ENCODE peak calls at places on chromosomes 16 and 17, in ten cellular contexts. One of them, this sample, is unnamed.

GRCh38 chr17:38750312-38751121 is 2.0 kb upstream of the PSMB3 start:
- DNase-seq in putamen: no peak
- DNase-seq in activated T-helper 1 cell treated with Interleukin-2 at 50 U/mL for 16 hours: no peak
- DNase-seq in mucosa of descending colon: no peak
- DNase-seq in OCI-M1: peak; percentile 58
- DNase-seq in endothelial cell: no peak
- DNase-seq in C1 segment of cervical spinal cord: no peak
- DNase-seq in substantia nigra: no peak
- DNase-seq in H9: no peak
- DNase-seq in GM23338: peak; percentile 74
- DNase-seq in this sample: no peak

GRCh38 chr16:67901734-67902133 is 8.7 kb downstream of the PSKH1 start:
- DNase-seq in putamen: no peak
- DNase-seq in activated T-helper 1 cell treated with Interleukin-2 at 50 U/mL for 16 hours: no peak
- DNase-seq in mucosa of descending colon: no peak
- DNase-seq in OCI-M1: no peak
- DNase-seq in endothelial cell: no peak
- DNase-seq in C1 segment of cervical spinal cord: no peak
- DNase-seq in substantia nigra: no peak
- DNase-seq in H9: no peak
- DNase-seq in GM23338: no peak
- DNase-seq in this sample: no peak

GRCh38 chr16:24151482-24151939 is 104.6 kb upstream of the CACNG3 start:
- DNase-seq in putamen: no peak
- DNase-seq in activated T-helper 1 cell treated with Interleukin-2 at 50 U/mL for 16 hours: no peak
- DNase-seq in mucosa of descending colon: no peak
- DNase-seq in OCI-M1: no peak
- DNase-seq in endothelial cell: peak; percentile 54
- DNase-seq in C1 segment of cervical spinal cord: no peak
- DNase-seq in substantia nigra: no peak
- DNase-seq in H9: no peak
- DNase-seq in GM23338: peak; percentile 55
- DNase-seq in this sample: no peak

GRCh38 chr16:57036315-57036714 is 47.0 kb downstream of the NLRC5 start:
- DNase-seq in putamen: no peak
- DNase-seq in activated T-helper 1 cell treated with Interleukin-2 at 50 U/mL for 16 hours: no peak
- DNase-seq in mucosa of descending colon: no peak
- DNase-seq in OCI-M1: no peak
- DNase-seq in endothelial cell: no peak
- DNase-seq in C1 segment of cervical spinal cord: no peak
- DNase-seq in substantia nigra: no peak
- DNase-seq in H9: no peak
- DNase-seq in GM23338: no peak
- DNase-seq in this sample: no peak

GRCh38 chr17:46770818-46771600 is 47.5 kb downstream of the WNT3 start:
- DNase-seq in putamen: peak; percentile 18
- DNase-seq in activated T-helper 1 cell treated with Interleukin-2 at 50 U/mL for 16 hours: no peak
- DNase-seq in mucosa of descending colon: no peak
- DNase-seq in OCI-M1: peak; percentile 39
- DNase-seq in endothelial cell: peak; percentile 58
- DNase-seq in C1 segment of cervical spinal cord: no peak
- DNase-seq in substantia nigra: no peak
- DNase-seq in H9: peak; percentile 71
- DNase-seq in GM23338: peak; percentile 68
- DNase-seq in this sample: no peak

GRCh38 chr16:86939609-86940008 is 361.3 kb downstream of the FOXL1 start:
- DNase-seq in putamen: no peak
- DNase-seq in activated T-helper 1 cell treated with Interleukin-2 at 50 U/mL for 16 hours: no peak
- DNase-seq in mucosa of descending colon: no peak
- DNase-seq in OCI-M1: peak; percentile 3
- DNase-seq in endothelial cell: no peak
- DNase-seq in C1 segment of cervical spinal cord: no peak
- DNase-seq in substantia nigra: no peak
- DNase-seq in H9: no peak
- DNase-seq in GM23338: no peak
- DNase-seq in this sample: no peak

GRCh38 chr16:4678596-4678995 is 14.8 kb upstream of the NUDT16L1 start:
- DNase-seq in putamen: no peak
- DNase-seq in activated T-helper 1 cell treated with Interleukin-2 at 50 U/mL for 16 hours: no peak
- DNase-seq in mucosa of descending colon: no peak
- DNase-seq in OCI-M1: no peak
- DNase-seq in endothelial cell: no peak
- DNase-seq in C1 segment of cervical spinal cord: no peak
- DNase-seq in substantia nigra: no peak
- DNase-seq in H9: no peak
- DNase-seq in GM23338: no peak
- DNase-seq in this sample: no peak

GRCh38 chr17:75910699-75911098 is 6.0 kb upstream of the MRPL38 start:
- DNase-seq in putamen: no peak
- DNase-seq in activated T-helper 1 cell treated with Interleukin-2 at 50 U/mL for 16 hours: no peak
- DNase-seq in mucosa of descending colon: no peak
- DNase-seq in OCI-M1: no peak
- DNase-seq in endothelial cell: no peak
- DNase-seq in C1 segment of cervical spinal cord: no peak
- DNase-seq in substantia nigra: no peak
- DNase-seq in H9: peak; percentile 75
- DNase-seq in GM23338: peak; percentile 53
- DNase-seq in this sample: no peak

GRCh38 chr16:56683424-56684162 is 1.3 kb downstream of the MT1X start:
- DNase-seq in putamen: no peak
- DNase-seq in activated T-helper 1 cell treated with Interleukin-2 at 50 U/mL for 16 hours: no peak
- DNase-seq in mucosa of descending colon: no peak
- DNase-seq in OCI-M1: no peak
- DNase-seq in endothelial cell: no peak
- DNase-seq in C1 segment of cervical spinal cord: no peak
- DNase-seq in substantia nigra: no peak
- DNase-seq in H9: no peak
- DNase-seq in GM23338: peak; percentile 33
- DNase-seq in this sample: no peak

GRCh38 chr17:56297142-56297541 is 143.9 kb downstream of the ANKFN1 start:
- DNase-seq in putamen: no peak
- DNase-seq in activated T-helper 1 cell treated with Interleukin-2 at 50 U/mL for 16 hours: no peak
- DNase-seq in mucosa of descending colon: no peak
- DNase-seq in OCI-M1: peak; percentile 77
- DNase-seq in endothelial cell: no peak
- DNase-seq in C1 segment of cervical spinal cord: no peak
- DNase-seq in substantia nigra: no peak
- DNase-seq in H9: peak; percentile 39
- DNase-seq in GM23338: no peak
- DNase-seq in this sample: no peak

GRCh38 chr16:79468236-79468635 is 132.3 kb downstream of the MAF start:
- DNase-seq in putamen: no peak
- DNase-seq in activated T-helper 1 cell treated with Interleukin-2 at 50 U/mL for 16 hours: no peak
- DNase-seq in mucosa of descending colon: no peak
- DNase-seq in OCI-M1: no peak
- DNase-seq in endothelial cell: no peak
- DNase-seq in C1 segment of cervical spinal cord: no peak
- DNase-seq in substantia nigra: no peak
- DNase-seq in H9: no peak
- DNase-seq in GM23338: no peak
- DNase-seq in this sample: no peak

GRCh38 chr17:17789828-17790672 is 46.7 kb downstream of the SREBF1 start:
- DNase-seq in putamen: no peak
- DNase-seq in activated T-helper 1 cell treated with Interleukin-2 at 50 U/mL for 16 hours: no peak
- DNase-seq in mucosa of descending colon: no peak
- DNase-seq in OCI-M1: no peak
- DNase-seq in endothelial cell: no peak
- DNase-seq in C1 segment of cervical spinal cord: no peak
- DNase-seq in substantia nigra: no peak
- DNase-seq in H9: no peak
- DNase-seq in GM23338: no peak
- DNase-seq in this sample: no peak

GRCh38 chr17:2364132-2365116 is 27.1 kb downstream of the SGSM2 start:
- DNase-seq in putamen: no peak
- DNase-seq in activated T-helper 1 cell treated with Interleukin-2 at 50 U/mL for 16 hours: no peak
- DNase-seq in mucosa of descending colon: no peak
- DNase-seq in OCI-M1: no peak
- DNase-seq in endothelial cell: no peak
- DNase-seq in C1 segment of cervical spinal cord: peak; percentile 22
- DNase-seq in substantia nigra: no peak
- DNase-seq in H9: no peak
- DNase-seq in GM23338: no peak
- DNase-seq in this sample: no peak

GRCh38 chr17:50507871-50508572 is at the start of gene MYCBPAP:
- DNase-seq in putamen: peak; percentile 73
- DNase-seq in activated T-helper 1 cell treated with Interleukin-2 at 50 U/mL for 16 hours: peak; percentile 48
- DNase-seq in mucosa of descending colon: peak; percentile 88
- DNase-seq in OCI-M1: no peak
- DNase-seq in endothelial cell: peak; percentile 77
- DNase-seq in C1 segment of cervical spinal cord: peak; percentile 41
- DNase-seq in substantia nigra: peak; percentile 43
- DNase-seq in H9: peak; percentile 90
- DNase-seq in GM23338: peak; percentile 91
- DNase-seq in this sample: peak; percentile 70

GRCh38 chr16:86363836-86364618 is 146.3 kb upstream of the FOXF1 start:
- DNase-seq in putamen: no peak
- DNase-seq in activated T-helper 1 cell treated with Interleukin-2 at 50 U/mL for 16 hours: no peak
- DNase-seq in mucosa of descending colon: no peak
- DNase-seq in OCI-M1: no peak
- DNase-seq in endothelial cell: no peak
- DNase-seq in C1 segment of cervical spinal cord: no peak
- DNase-seq in substantia nigra: no peak
- DNase-seq in H9: no peak
- DNase-seq in GM23338: no peak
- DNase-seq in this sample: no peak

GRCh38 chr17:20066253-20066652 is 57.1 kb downstream of the SPECC1 start:
- DNase-seq in putamen: no peak
- DNase-seq in activated T-helper 1 cell treated with Interleukin-2 at 50 U/mL for 16 hours: no peak
- DNase-seq in mucosa of descending colon: no peak
- DNase-seq in OCI-M1: no peak
- DNase-seq in endothelial cell: no peak
- DNase-seq in C1 segment of cervical spinal cord: no peak
- DNase-seq in substantia nigra: no peak
- DNase-seq in H9: no peak
- DNase-seq in GM23338: no peak
- DNase-seq in this sample: no peak

GRCh38 chr16:72963508-72963907 is 84.4 kb downstream of the ZFHX3 start:
- DNase-seq in putamen: no peak
- DNase-seq in activated T-helper 1 cell treated with Interleukin-2 at 50 U/mL for 16 hours: no peak
- DNase-seq in mucosa of descending colon: no peak
- DNase-seq in OCI-M1: no peak
- DNase-seq in endothelial cell: no peak
- DNase-seq in C1 segment of cervical spinal cord: no peak
- DNase-seq in substantia nigra: no peak
- DNase-seq in H9: no peak
- DNase-seq in GM23338: no peak
- DNase-seq in this sample: no peak

GRCh38 chr16:84827131-84827574 is 7.4 kb downstream of the CRISPLD2 start:
- DNase-seq in putamen: no peak
- DNase-seq in activated T-helper 1 cell treated with Interleukin-2 at 50 U/mL for 16 hours: no peak
- DNase-seq in mucosa of descending colon: no peak
- DNase-seq in OCI-M1: no peak
- DNase-seq in endothelial cell: no peak
- DNase-seq in C1 segment of cervical spinal cord: no peak
- DNase-seq in substantia nigra: no peak
- DNase-seq in H9: no peak
- DNase-seq in GM23338: no peak
- DNase-seq in this sample: no peak

GRCh38 chr17:82276951-82277350 is 3.5 kb upstream of the CSNK1D start:
- DNase-seq in putamen: no peak
- DNase-seq in activated T-helper 1 cell treated with Interleukin-2 at 50 U/mL for 16 hours: no peak
- DNase-seq in mucosa of descending colon: peak; percentile 12
- DNase-seq in OCI-M1: no peak
- DNase-seq in endothelial cell: no peak
- DNase-seq in C1 segment of cervical spinal cord: no peak
- DNase-seq in substantia nigra: no peak
- DNase-seq in H9: no peak
- DNase-seq in GM23338: no peak
- DNase-seq in this sample: no peak

This sample was measured in T-helper 22 cell.